ENCODE peak calls at places on chromosomes 7 and 10, in four cellular contexts. X is activated CD4-positive, alpha-beta T cell treated with anti-CD3 and anti-CD28 coated beads, Interleukin-2, amount 50 U/mL, for 24 hours; M is HT1080; K is T-helper 9 cell. Q is an unnamed sample.

GRCh38 chr10:31604646-31605170 is 285.7 kb downstream of the ZEB1 start:
- DNase-seq in X (no peak), M (no peak), K (no peak), Q (no peak)

GRCh38 chr10:132158810-132159209 is 27.9 kb upstream of the DPYSL4 start:
- DNase-seq in X (no peak), M (no peak), K (peak), Q (peak)

GRCh38 chr7:75687246-75688088 is 51.3 kb downstream of the HIP1 start:
- DNase-seq in X (no peak), M (no peak), K (no peak), Q (no peak)

GRCh38 chr10:49509904-49510303 is 29.0 kb downstream of the ERCC6 start:
- DNase-seq in X (no peak), M (no peak), K (no peak), Q (no peak)

GRCh38 chr7:126411032-126411820 is 841.5 kb downstream of the GRM8 start:
- DNase-seq in X (no peak), M (peak), K (no peak), Q (no peak)

GRCh38 chr10:86375204-86375603 is 8.6 kb upstream of the GRID1 start:
- DNase-seq in X (no peak), M (no peak), K (no peak), Q (no peak)

GRCh38 chr10:101146392-101147251 is 15.5 kb downstream of the TLX1 start:
- DNase-seq in X (no peak), M (no peak), K (no peak), Q (no peak)

GRCh38 chr7:24722386-24723177 is 34.7 kb downstream of the GSDME start:
- DNase-seq in X (no peak), M (no peak), K (no peak), Q (peak)

GRCh38 chr10:3803295-3803883 is 18.4 kb upstream of the KLF6 start:
- DNase-seq in X (no peak), M (peak), K (no peak), Q (peak)

Q was measured in NB4.